ENCODE peak calls at places on chromosome 1, in six cellular contexts. One of them, this sample, is unnamed.
A peak's percentile ranks its signal among the peaks of the same experiment; 100 is the strongest.

GRCh38 chr1:81337226-81337625 is 463.5 kb upstream of the ADGRL2 start:
- DNase-seq in fibroblast of the aortic adventitia: no peak
- DNase-seq in A673: no peak
- DNase-seq in bronchial epithelial cell: no peak
- DNase-seq in upper lobe of right lung: no peak
- DNase-seq in left ventricle myocardium inferior: no peak
- DNase-seq in this sample: no peak

GRCh38 chr1:56570924-56571372 is 8.4 kb downstream of the PLPP3 start:
- DNase-seq in fibroblast of the aortic adventitia: peak; percentile 17
- DNase-seq in A673: no peak
- DNase-seq in bronchial epithelial cell: peak; percentile 70
- DNase-seq in upper lobe of right lung: no peak
- DNase-seq in left ventricle myocardium inferior: no peak
- DNase-seq in this sample: no peak

GRCh38 chr1:224432672-224433040 is 1.9 kb downstream of the WDR26 start:
- DNase-seq in fibroblast of the aortic adventitia: peak; percentile 37
- DNase-seq in A673: peak; percentile 19
- DNase-seq in bronchial epithelial cell: peak; percentile 23
- DNase-seq in upper lobe of right lung: no peak
- DNase-seq in left ventricle myocardium inferior: no peak
- DNase-seq in this sample: no peak

GRCh38 chr1:4056422-4056821 is 156.3 kb upstream of the C1orf174 start:
- DNase-seq in fibroblast of the aortic adventitia: no peak
- DNase-seq in A673: no peak
- DNase-seq in bronchial epithelial cell: no peak
- DNase-seq in upper lobe of right lung: no peak
- DNase-seq in left ventricle myocardium inferior: no peak
- DNase-seq in this sample: no peak

GRCh38 chr1:50779811-50780210 is 180.3 kb downstream of the FAF1 start:
- DNase-seq in fibroblast of the aortic adventitia: no peak
- DNase-seq in A673: no peak
- DNase-seq in bronchial epithelial cell: no peak
- DNase-seq in upper lobe of right lung: no peak
- DNase-seq in left ventricle myocardium inferior: no peak
- DNase-seq in this sample: no peak

GRCh38 chr1:12142891-12143630 is 23.7 kb upstream of the TNFRSF1B start:
- DNase-seq in fibroblast of the aortic adventitia: no peak
- DNase-seq in A673: no peak
- DNase-seq in bronchial epithelial cell: no peak
- DNase-seq in upper lobe of right lung: peak; percentile 79
- DNase-seq in left ventricle myocardium inferior: peak; percentile 61
- DNase-seq in this sample: no peak

GRCh38 chr1:60765204-60765603 is 317.2 kb upstream of the NFIA start:
- DNase-seq in fibroblast of the aortic adventitia: peak; percentile 34
- DNase-seq in A673: peak; percentile 52
- DNase-seq in bronchial epithelial cell: peak; percentile 62
- DNase-seq in upper lobe of right lung: no peak
- DNase-seq in left ventricle myocardium inferior: no peak
- DNase-seq in this sample: no peak

GRCh38 chr1:234963904-234964702 is 164.5 kb downstream of the TOMM20 start:
- DNase-seq in fibroblast of the aortic adventitia: peak; percentile 45
- DNase-seq in A673: no peak
- DNase-seq in bronchial epithelial cell: no peak
- DNase-seq in upper lobe of right lung: no peak
- DNase-seq in left ventricle myocardium inferior: peak; percentile 69
- DNase-seq in this sample: no peak

GRCh38 chr1:157105298-157105987 is 5.8 kb upstream of the ETV3L start:
- DNase-seq in fibroblast of the aortic adventitia: no peak
- DNase-seq in A673: no peak
- DNase-seq in bronchial epithelial cell: no peak
- DNase-seq in upper lobe of right lung: peak; percentile 55
- DNase-seq in left ventricle myocardium inferior: no peak
- DNase-seq in this sample: no peak

GRCh38 chr1:164092603-164093353 is 466.2 kb upstream of the PBX1 start:
- DNase-seq in fibroblast of the aortic adventitia: peak; percentile 7
- DNase-seq in A673: peak; percentile 39
- DNase-seq in bronchial epithelial cell: no peak
- DNase-seq in upper lobe of right lung: no peak
- DNase-seq in left ventricle myocardium inferior: no peak
- DNase-seq in this sample: no peak

GRCh38 chr1:38815903-38816627 is 43.5 kb downstream of the RRAGC start:
- DNase-seq in fibroblast of the aortic adventitia: no peak
- DNase-seq in A673: no peak
- DNase-seq in bronchial epithelial cell: no peak
- DNase-seq in upper lobe of right lung: no peak
- DNase-seq in left ventricle myocardium inferior: no peak
- DNase-seq in this sample: no peak

GRCh38 chr1:95033843-95034242 is 38.9 kb downstream of the ALG14 start:
- DNase-seq in fibroblast of the aortic adventitia: peak; percentile 47
- DNase-seq in A673: no peak
- DNase-seq in bronchial epithelial cell: no peak
- DNase-seq in upper lobe of right lung: no peak
- DNase-seq in left ventricle myocardium inferior: no peak
- DNase-seq in this sample: no peak

GRCh38 chr1:35574655-35575400 is 1.7 kb downstream of the TFAP2E start:
- DNase-seq in fibroblast of the aortic adventitia: no peak
- DNase-seq in A673: no peak
- DNase-seq in bronchial epithelial cell: peak; percentile 30
- DNase-seq in upper lobe of right lung: peak; percentile 68
- DNase-seq in left ventricle myocardium inferior: no peak
- DNase-seq in this sample: no peak
- TF ChIP-seq CTCF in fibroblast of the aortic adventitia: no peak
- TF ChIP-seq CTCF in A673: no peak
- TF ChIP-seq CTCF in bronchial epithelial cell: no peak
- TF ChIP-seq CTCF in upper lobe of right lung: no peak
- TF ChIP-seq CTCF in left ventricle myocardium inferior: no peak
- TF ChIP-seq CTCF in this sample: no peak

GRCh38 chr1:23177031-23177430 is 8.4 kb upstream of the LUZP1 start:
- DNase-seq in fibroblast of the aortic adventitia: no peak
- DNase-seq in A673: no peak
- DNase-seq in bronchial epithelial cell: no peak
- DNase-seq in upper lobe of right lung: no peak
- DNase-seq in left ventricle myocardium inferior: no peak
- DNase-seq in this sample: no peak

GRCh38 chr1:23174383-23175110 is 5.9 kb upstream of the LUZP1 start:
- DNase-seq in fibroblast of the aortic adventitia: no peak
- DNase-seq in A673: no peak
- DNase-seq in bronchial epithelial cell: no peak
- DNase-seq in upper lobe of right lung: no peak
- DNase-seq in left ventricle myocardium inferior: no peak
- DNase-seq in this sample: no peak

GRCh38 chr1:23177438-23178380 is 9.1 kb upstream of the LUZP1 start:
- DNase-seq in fibroblast of the aortic adventitia: peak; percentile 78
- DNase-seq in A673: peak; percentile 78
- DNase-seq in bronchial epithelial cell: peak; percentile 61
- DNase-seq in upper lobe of right lung: peak; percentile 86
- DNase-seq in left ventricle myocardium inferior: peak; percentile 88
- DNase-seq in this sample: peak; percentile 50

GRCh38 chr1:23178414-23178813 is 9.8 kb upstream of the LUZP1 start:
- DNase-seq in fibroblast of the aortic adventitia: no peak
- DNase-seq in A673: no peak
- DNase-seq in bronchial epithelial cell: no peak
- DNase-seq in upper lobe of right lung: no peak
- DNase-seq in left ventricle myocardium inferior: no peak
- DNase-seq in this sample: no peak

DNA sequence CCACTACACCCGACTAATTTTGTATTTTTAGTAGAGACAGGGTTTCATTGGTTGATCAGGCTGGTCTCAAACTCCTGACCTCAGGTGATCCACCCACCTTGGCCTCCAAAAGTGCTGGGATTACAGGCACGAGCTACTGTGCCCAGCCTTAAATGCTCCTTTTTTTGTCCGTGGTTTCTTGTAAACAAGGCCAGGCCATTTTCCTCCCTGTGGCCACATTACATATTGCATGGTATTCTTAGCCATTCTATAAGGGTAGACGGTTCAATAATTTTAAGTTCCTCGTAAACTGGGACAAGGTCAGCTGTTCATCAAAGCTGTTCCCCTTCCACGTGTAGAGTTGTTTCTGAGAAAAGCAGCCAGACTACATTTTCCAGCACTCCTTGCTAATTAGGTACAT is 10.3 kb upstream of the LUZP1 start:
- DNase-seq in fibroblast of the aortic adventitia: peak; percentile 43
- DNase-seq in A673: no peak
- DNase-seq in bronchial epithelial cell: peak; percentile 35
- DNase-seq in upper lobe of right lung: no peak
- DNase-seq in left ventricle myocardium inferior: no peak
- DNase-seq in this sample: no peak
- TF ChIP-seq CTCF in fibroblast of the aortic adventitia: peak; percentile 54
- TF ChIP-seq CTCF in A673: peak; percentile 29
- TF ChIP-seq CTCF in bronchial epithelial cell: peak; percentile 25
- TF ChIP-seq CTCF in upper lobe of right lung: peak; percentile 18
- TF ChIP-seq CTCF in left ventricle myocardium inferior: peak; percentile 28
- TF ChIP-seq CTCF in this sample: peak; percentile 67

GRCh38 chr1:184504695-184505338 is 118.0 kb downstream of the C1orf21 start:
- DNase-seq in fibroblast of the aortic adventitia: no peak
- DNase-seq in A673: no peak
- DNase-seq in bronchial epithelial cell: no peak
- DNase-seq in upper lobe of right lung: no peak
- DNase-seq in left ventricle myocardium inferior: no peak
- DNase-seq in this sample: no peak
- TF ChIP-seq CTCF in fibroblast of the aortic adventitia: no peak
- TF ChIP-seq CTCF in A673: no peak
- TF ChIP-seq CTCF in bronchial epithelial cell: no peak
- TF ChIP-seq CTCF in upper lobe of right lung: no peak
- TF ChIP-seq CTCF in left ventricle myocardium inferior: no peak
- TF ChIP-seq CTCF in this sample: no peak

GRCh38 chr1:99177465-99177864 is 86.8 kb upstream of the PLPPR4 start:
- DNase-seq in fibroblast of the aortic adventitia: no peak
- DNase-seq in A673: no peak
- DNase-seq in bronchial epithelial cell: no peak
- DNase-seq in upper lobe of right lung: no peak
- DNase-seq in left ventricle myocardium inferior: no peak
- DNase-seq in this sample: no peak
- TF ChIP-seq CTCF in fibroblast of the aortic adventitia: peak; percentile 18
- TF ChIP-seq CTCF in A673: no peak
- TF ChIP-seq CTCF in bronchial epithelial cell: no peak
- TF ChIP-seq CTCF in upper lobe of right lung: no peak
- TF ChIP-seq CTCF in left ventricle myocardium inferior: no peak
- TF ChIP-seq CTCF in this sample: peak; percentile 60

GRCh38 chr1:183070923-183071618 is 47.9 kb downstream of the LAMC1 start:
- DNase-seq in fibroblast of the aortic adventitia: peak; percentile 61
- DNase-seq in A673: peak; percentile 97
- DNase-seq in bronchial epithelial cell: no peak
- DNase-seq in upper lobe of right lung: no peak
- DNase-seq in left ventricle myocardium inferior: no peak
- DNase-seq in this sample: peak; percentile 88
- TF ChIP-seq CTCF in fibroblast of the aortic adventitia: no peak
- TF ChIP-seq CTCF in A673: no peak
- TF ChIP-seq CTCF in bronchial epithelial cell: no peak
- TF ChIP-seq CTCF in upper lobe of right lung: no peak
- TF ChIP-seq CTCF in left ventricle myocardium inferior: no peak
- TF ChIP-seq CTCF in this sample: no peak